ENCODE peak calls at places on chromosomes 7 and 10, in four cellular contexts. S is Caco-2; B is hepatocyte; F is CD4-positive, alpha-beta T cell. I is an unnamed sample.

GRCh38 chr7:76424413-76425111 is at the start of gene ZP3:
- DNase-seq in S (no peak), B (no peak), F (no peak), I (no peak)

GRCh38 chr10:79324032-79324695 is 23.1 kb upstream of the PPIF start:
- DNase-seq in S (no peak), B (no peak), F (no peak), I (no peak)

GRCh38 chr7:40115941-40116340 is 18.5 kb downstream of the MPLKIP start:
- DNase-seq in S (no peak), B (no peak), F (no peak), I (no peak)

GRCh38 chr10:308101-308500 is 172.8 kb downstream of the ZMYND11 start:
- DNase-seq in S (no peak), B (no peak), F (no peak), I (no peak)

GRCh38 chr10:32263300-32263699 is 83.7 kb downstream of the EPC1 start:
- DNase-seq in S (no peak), B (peak), F (no peak), I (no peak)

GRCh38 chr10:116697816-116698215 is 44.5 kb downstream of the HSPA12A start:
- DNase-seq in S (no peak), B (no peak), F (no peak), I (no peak)

GRCh38 chr10:52778511-52779392 is 6.2 kb upstream of the MBL2 start:
- DNase-seq in S (no peak), B (no peak), F (no peak), I (no peak)

GRCh38 chr7:131513245-131514061 is 43.0 kb downstream of the PODXL start:
- DNase-seq in S (peak), B (peak), F (peak), I (peak)

GRCh38 chr7:135801045-135801693 is 52.6 kb upstream of the FAM180A start:
- DNase-seq in S (no peak), B (peak), F (no peak), I (peak)

GRCh38 chr7:154960063-154960790 is 42.7 kb downstream of the PAXIP1 start:
- DNase-seq in S (no peak), B (no peak), F (no peak), I (no peak)

GRCh38 chr7:52685351-52685750 is 350.1 kb upstream of the POM121L12 start:
- DNase-seq in S (no peak), B (no peak), F (no peak), I (no peak)

GRCh38 chr10:34081948-34082347 is 733.1 kb downstream of the PARD3 start:
- DNase-seq in S (no peak), B (no peak), F (no peak), I (no peak)

GRCh38 chr10:7881119-7881518 is 62.8 kb downstream of the TAF3 start:
- DNase-seq in S (no peak), B (no peak), F (no peak), I (no peak)

GRCh38 chr7:137146552-137146961 is 197.0 kb downstream of the PTN start:
- DNase-seq in S (no peak), B (no peak), F (no peak), I (no peak)

GRCh38 chr10:77801474-77802238 is 124.9 kb downstream of the DLG5 start:
- DNase-seq in S (no peak), B (no peak), F (no peak), I (no peak)

GRCh38 chr7:128321044-128321422 is 22.7 kb downstream of the RBM28 start:
- DNase-seq in S (no peak), B (no peak), F (no peak), I (no peak)

GRCh38 chr7:6529643-6530042 is 21.6 kb downstream of the GRID2IP start:
- DNase-seq in S (no peak), B (no peak), F (no peak), I (no peak)

GRCh38 chr7:1742555-1743303 is 72.7 kb downstream of the ELFN1 start:
- DNase-seq in S (no peak), B (peak), F (no peak), I (peak)

GRCh38 chr7:104444019-104444418 is 115.6 kb downstream of the LHFPL3 start:
- DNase-seq in S (no peak), B (no peak), F (no peak), I (no peak)

GRCh38 chr10:110859947-110860376 is 11.8 kb upstream of the PDCD4 start:
- DNase-seq in S (no peak), B (peak), F (no peak), I (no peak)

GRCh38 chr7:50812847-50813475 is 30.3 kb upstream of the GRB10 start:
- DNase-seq in S (peak), B (peak), F (no peak), I (peak)

GRCh38 chr10:36602374-36602773 is 523.0 kb upstream of the ANKRD30A start:
- DNase-seq in S (no peak), B (no peak), F (no peak), I (no peak)

GRCh38 chr10:128657508-128657907 is 531.3 kb upstream of the MKI67 start:
- DNase-seq in S (no peak), B (no peak), F (no peak), I (no peak)

GRCh38 chr10:21811245-21811585 is 192.3 kb downstream of the DNAJC1 start:
- DNase-seq in S (no peak), B (no peak), F (no peak), I (no peak)

GRCh38 chr10:21808525-21808924 is 195.0 kb downstream of the DNAJC1 start:
- DNase-seq in S (no peak), B (no peak), F (no peak), I (no peak)

GRCh38 chr10:21807162-21807561 is 196.4 kb downstream of the DNAJC1 start:
- DNase-seq in S (no peak), B (no peak), F (no peak), I (no peak)

GRCh38 chr10:21813944-21814343 is 189.6 kb downstream of the DNAJC1 start:
- DNase-seq in S (no peak), B (no peak), F (no peak), I (no peak)

GRCh38 chr10:21810582-21811244 is 192.8 kb downstream of the DNAJC1 start:
- DNase-seq in S (no peak), B (no peak), F (no peak), I (no peak)
- TF ChIP-seq CTCF in S (peak), B (no peak), F (no peak), I (no peak)

GRCh38 chr10:125161570-125162139 is 1.3 kb upstream of the CTBP2 start:
- DNase-seq in S (no peak), B (peak), F (peak), I (no peak)
- TF ChIP-seq CTCF in S (peak), B (peak), F (no peak), I (peak)

DNA sequence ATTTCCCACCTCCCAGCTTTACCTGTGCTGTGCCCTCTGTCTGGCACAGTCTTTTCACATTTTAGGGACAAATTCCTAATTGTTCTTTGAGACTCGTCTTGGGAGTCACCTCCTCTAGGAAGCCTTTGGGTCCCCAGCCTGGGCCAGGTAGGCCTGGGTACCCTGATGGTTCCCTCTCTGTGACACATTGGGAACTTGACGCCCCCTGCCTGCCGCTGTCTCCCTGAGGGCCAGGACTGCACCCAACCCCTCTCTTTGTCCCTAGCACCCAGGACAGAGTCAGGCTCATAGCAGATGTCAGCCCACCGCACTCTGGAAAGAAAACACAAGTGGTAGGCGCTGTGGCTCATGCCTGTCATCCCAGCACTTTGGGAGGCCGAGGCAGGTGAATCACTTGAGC is 71.4 kb downstream of the GTF2IRD1 start:
- DNase-seq in S (no peak), B (no peak), F (no peak), I (no peak)
- TF ChIP-seq CTCF in S (no peak), B (no peak), F (no peak), I (no peak)

DNA sequence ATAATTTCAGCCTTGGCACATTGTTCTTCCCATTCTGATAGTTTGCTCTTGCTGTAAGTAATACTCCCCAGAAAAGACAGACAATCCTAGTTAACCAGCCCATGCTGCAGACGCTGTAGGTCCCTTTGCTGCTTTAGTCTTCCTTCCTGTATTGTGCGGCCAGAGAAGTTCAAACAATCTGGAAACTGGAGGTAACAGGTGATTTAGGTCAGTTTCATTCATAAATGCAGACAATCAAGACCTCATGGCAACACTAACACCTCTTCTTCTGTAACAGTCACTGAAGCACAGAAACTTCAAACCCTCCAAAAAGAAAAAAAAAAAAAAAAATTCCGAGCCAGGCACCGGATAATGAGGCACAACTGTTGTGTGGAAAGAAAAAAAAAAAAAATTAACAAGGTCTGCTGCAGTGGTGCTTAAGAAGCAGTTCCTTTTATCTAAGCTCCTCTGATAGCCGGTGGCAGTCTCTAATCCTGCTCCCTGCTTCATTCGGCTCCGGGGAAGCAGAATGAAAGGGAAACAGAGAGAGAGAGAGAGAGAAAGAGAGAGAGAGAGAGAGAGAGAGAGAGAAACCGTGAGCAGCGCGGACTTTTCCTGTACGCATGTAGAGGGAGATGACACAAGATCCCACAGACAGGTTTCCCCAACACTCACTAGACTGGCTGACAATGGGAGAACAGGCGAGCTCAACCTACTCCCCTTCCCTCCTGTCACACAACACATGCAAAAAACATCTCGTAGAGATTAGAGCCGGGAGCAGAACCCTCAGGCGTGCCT is at the start of gene SEMA3A:
- DNase-seq in S (peak), B (peak), F (no peak), I (peak)
- TF ChIP-seq CTCF in S (no peak), B (peak), F (no peak), I (no peak)

GRCh38 chr10:3758491-3758970 is 26.5 kb downstream of the KLF6 start:
- DNase-seq in S (no peak), B (no peak), F (no peak), I (no peak)
- TF ChIP-seq CTCF in S (peak), B (no peak), F (no peak), I (no peak)